ENCODE peak calls at places on chromosomes 3 and 15, in four cellular contexts. One of them, this sample, is unnamed.
A peak's percentile ranks its signal among the peaks of the same experiment; 100 is the strongest.

GRCh38 chr3:42222942-42223693 is 42.9 kb downstream of the CCK start:
- DNase-seq in GM12878: no peak
- DNase-seq in K562: no peak
- DNase-seq in HepG2: no peak
- DNase-seq in this sample: no peak

GRCh38 chr3:128179474-128179819 is 26.2 kb downstream of the EEFSEC start:
- DNase-seq in HepG2: no peak
- DNase-seq in GM12878: no peak
- DNase-seq in K562: no peak
- DNase-seq in this sample: no peak

GRCh38 chr3:36991923-36992805 is 767 bp downstream of the EPM2AIP1 start:
- DNase-seq in GM12878: no peak
- DNase-seq in K562: no peak
- DNase-seq in HepG2: peak; percentile 46
- DNase-seq in this sample: peak; percentile 8

GRCh38 chr3:145849115-145849514 is 311.9 kb downstream of the PLOD2 start:
- DNase-seq in HepG2: no peak
- DNase-seq in GM12878: no peak
- DNase-seq in K562: no peak
- DNase-seq in this sample: no peak

GRCh38 chr3:11826628-11827265 is 19.9 kb downstream of the TAMM41 start:
- DNase-seq in K562: no peak
- DNase-seq in GM12878: no peak
- DNase-seq in HepG2: no peak
- DNase-seq in this sample: no peak

GRCh38 chr15:43383070-43383469 is 12.2 kb downstream of the TUBGCP4 start:
- DNase-seq in GM12878: no peak
- DNase-seq in K562: no peak
- DNase-seq in HepG2: no peak
- DNase-seq in this sample: no peak

GRCh38 chr15:68700395-68701123 is 120.1 kb downstream of the ANP32A start:
- DNase-seq in K562: no peak
- DNase-seq in GM12878: no peak
- DNase-seq in HepG2: no peak
- DNase-seq in this sample: no peak

GRCh38 chr3:179432021-179432420 is 19.2 kb downstream of the GNB4 start:
- DNase-seq in K562: no peak
- DNase-seq in GM12878: peak; percentile 40
- DNase-seq in HepG2: no peak
- DNase-seq in this sample: no peak

GRCh38 chr3:60017631-60018030 is 967.8 kb upstream of the CFAP20DC start:
- DNase-seq in GM12878: peak; percentile 45
- DNase-seq in K562: no peak
- DNase-seq in HepG2: no peak
- DNase-seq in this sample: no peak

GRCh38 chr15:66481107-66481856 is 16.3 kb downstream of the SNAPC5 start:
- DNase-seq in GM12878: no peak
- DNase-seq in HepG2: no peak
- DNase-seq in K562: peak; percentile 55
- DNase-seq in this sample: no peak

GRCh38 chr3:17901893-17902292 is 159.5 kb upstream of the TBC1D5 start:
- DNase-seq in GM12878: no peak
- DNase-seq in K562: no peak
- DNase-seq in HepG2: no peak
- DNase-seq in this sample: no peak

GRCh38 chr3:73508330-73508954 is 116.3 kb downstream of the PDZRN3 start:
- DNase-seq in GM12878: no peak
- DNase-seq in K562: peak; percentile 41
- DNase-seq in HepG2: peak; percentile 44
- DNase-seq in this sample: peak; percentile 30

GRCh38 chr3:100871307-100871706 is 121.9 kb downstream of the ABI3BP start:
- DNase-seq in HepG2: no peak
- DNase-seq in K562: no peak
- DNase-seq in GM12878: no peak
- DNase-seq in this sample: no peak

GRCh38 chr15:90660195-90660995 is 56.8 kb upstream of the BLM start:
- DNase-seq in GM12878: peak; percentile 86
- DNase-seq in K562: peak; percentile 76
- DNase-seq in HepG2: no peak
- DNase-seq in this sample: peak; percentile 64

GRCh38 chr3:184050217-184050847 is 2.5 kb upstream of the HTR3C start:
- DNase-seq in HepG2: no peak
- DNase-seq in K562: no peak
- DNase-seq in GM12878: no peak
- DNase-seq in this sample: no peak

GRCh38 chr3:11459147-11459837 is 184.4 kb downstream of the VGLL4 start:
- DNase-seq in HepG2: no peak
- DNase-seq in K562: no peak
- DNase-seq in GM12878: no peak
- DNase-seq in this sample: no peak

GRCh38 chr3:64552160-64552559 is 135.6 kb downstream of the ADAMTS9 start:
- DNase-seq in HepG2: peak; percentile 16
- DNase-seq in GM12878: no peak
- DNase-seq in K562: no peak
- DNase-seq in this sample: no peak

GRCh38 chr15:65392368-65392767 is 14.6 kb upstream of the IGDCC3 start:
- DNase-seq in HepG2: no peak
- DNase-seq in K562: no peak
- DNase-seq in GM12878: no peak
- DNase-seq in this sample: no peak

GRCh38 chr15:58566029-58566428 is 134.2 kb downstream of the LIPC start:
- DNase-seq in HepG2: no peak
- DNase-seq in GM12878: no peak
- DNase-seq in K562: no peak
- DNase-seq in this sample: no peak

GRCh38 chr15:25333049-25333448 is 105.8 kb downstream of the UBE3A start:
- DNase-seq in HepG2: no peak
- DNase-seq in K562: no peak
- DNase-seq in GM12878: no peak
- DNase-seq in this sample: no peak

GRCh38 chr3:134709563-134710312 is 58.9 kb upstream of the KY start:
- DNase-seq in K562: no peak
- DNase-seq in GM12878: no peak
- DNase-seq in HepG2: no peak
- DNase-seq in this sample: no peak

GRCh38 chr3:171813897-171814460 is 3.7 kb upstream of the PLD1 start:
- DNase-seq in GM12878: peak; percentile 83
- DNase-seq in K562: no peak
- DNase-seq in HepG2: no peak
- DNase-seq in this sample: no peak

GRCh38 chr3:20096135-20096685 is 56.0 kb downstream of the KAT2B start:
- DNase-seq in HepG2: no peak
- DNase-seq in GM12878: no peak
- DNase-seq in K562: no peak
- DNase-seq in this sample: no peak

GRCh38 chr15:56767315-56767714 is 34.0 kb upstream of the ZNF280D start:
- DNase-seq in HepG2: no peak
- DNase-seq in GM12878: no peak
- DNase-seq in K562: no peak
- DNase-seq in this sample: no peak

GRCh38 chr15:77944002-77944867 is 133.3 kb downstream of the TBC1D2B start:
- DNase-seq in GM12878: no peak
- DNase-seq in HepG2: peak; percentile 88
- DNase-seq in K562: peak; percentile 36
- DNase-seq in this sample: no peak

GRCh38 chr3:105614288-105615030 is 247.8 kb downstream of the ALCAM start:
- DNase-seq in GM12878: no peak
- DNase-seq in HepG2: no peak
- DNase-seq in K562: peak; percentile 41
- DNase-seq in this sample: no peak

GRCh38 chr3:9883676-9884554 is 3.9 kb upstream of the CIDEC start:
- DNase-seq in K562: no peak
- DNase-seq in GM12878: no peak
- DNase-seq in HepG2: no peak
- DNase-seq in this sample: peak; percentile 66

GRCh38 chr3:45092132-45093031 is 53.8 kb downstream of the CDCP1 start:
- DNase-seq in HepG2: no peak
- DNase-seq in K562: peak; percentile 63
- DNase-seq in GM12878: no peak
- DNase-seq in this sample: peak; percentile 72

GRCh38 chr15:53976844-53977392 is 1.3 kb upstream of the UNC13C start:
- DNase-seq in GM12878: no peak
- DNase-seq in HepG2: peak; percentile 5
- DNase-seq in K562: no peak
- DNase-seq in this sample: no peak

GRCh38 chr3:50655009-50655830 is 19.5 kb upstream of the DOCK3 start:
- DNase-seq in K562: no peak
- DNase-seq in GM12878: no peak
- DNase-seq in HepG2: no peak
- DNase-seq in this sample: no peak

GRCh38 chr3:116141724-116142123 is 303.6 kb downstream of the LSAMP start:
- DNase-seq in HepG2: no peak
- DNase-seq in K562: no peak
- DNase-seq in GM12878: no peak
- DNase-seq in this sample: no peak

GRCh38 chr3:118688396-118688884 is 346.2 kb downstream of the IGSF11 start:
- DNase-seq in GM12878: no peak
- DNase-seq in K562: no peak
- DNase-seq in HepG2: no peak
- DNase-seq in this sample: no peak
- TF ChIP-seq HDAC2 in GM12878: no peak
- TF ChIP-seq HDAC2 in K562: no peak
- TF ChIP-seq HDAC2 in HepG2: no peak
- TF ChIP-seq HDAC2 in this sample: no peak

GRCh38 chr15:82056900-82057825 is 11.3 kb upstream of the MEX3B start:
- DNase-seq in GM12878: no peak
- DNase-seq in HepG2: no peak
- DNase-seq in K562: no peak
- DNase-seq in this sample: no peak
- TF ChIP-seq SMC3 in GM12878: no peak
- TF ChIP-seq SMC3 in HepG2: no peak
- TF ChIP-seq SMC3 in K562: no peak
- TF ChIP-seq SMC3 in this sample: no peak

GRCh38 chr3:169695051-169695450 is 31.5 kb upstream of the MECOM start:
- DNase-seq in K562: no peak
- DNase-seq in GM12878: no peak
- DNase-seq in HepG2: no peak
- DNase-seq in this sample: no peak

GRCh38 chr3:169701457-169701856 is 37.9 kb upstream of the MECOM start:
- DNase-seq in GM12878: no peak
- DNase-seq in K562: no peak
- DNase-seq in HepG2: no peak
- DNase-seq in this sample: no peak

GRCh38 chr3:169699070-169699469 is 35.6 kb upstream of the MECOM start:
- DNase-seq in GM12878: no peak
- DNase-seq in HepG2: no peak
- DNase-seq in K562: no peak
- DNase-seq in this sample: no peak

GRCh38 chr3:169700195-169700594 is 36.7 kb upstream of the MECOM start:
- DNase-seq in HepG2: no peak
- DNase-seq in GM12878: no peak
- DNase-seq in K562: no peak
- DNase-seq in this sample: no peak

GRCh38 chr3:169699536-169700050 is 36.1 kb upstream of the MECOM start:
- DNase-seq in HepG2: peak; percentile 3
- DNase-seq in GM12878: no peak
- DNase-seq in K562: no peak
- DNase-seq in this sample: no peak
- TF ChIP-seq HDAC2 in HepG2: no peak
- TF ChIP-seq HDAC2 in GM12878: no peak
- TF ChIP-seq HDAC2 in K562: no peak
- TF ChIP-seq HDAC2 in this sample: no peak

DNA sequence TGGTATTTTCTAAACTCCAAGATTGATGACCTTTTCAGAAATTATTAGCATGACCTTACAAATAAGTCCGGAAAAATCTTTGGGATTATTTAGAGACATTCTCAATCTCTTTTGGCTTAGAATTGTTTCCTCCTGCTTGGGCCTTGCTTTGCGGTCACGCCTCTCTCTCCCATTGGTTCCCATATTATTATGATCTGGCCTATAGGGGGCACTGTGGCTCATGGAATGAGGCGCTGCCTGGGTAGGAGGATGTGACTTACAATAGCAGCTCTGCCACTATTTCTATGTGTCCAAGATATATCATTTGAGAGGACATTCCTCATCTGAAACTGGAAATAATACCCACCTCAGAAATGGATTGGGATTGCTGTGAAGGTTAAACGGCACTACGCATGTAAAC is 464.9 kb downstream of the MFSD1 start:
- DNase-seq in K562: peak; percentile 69
- DNase-seq in HepG2: peak; percentile 23
- DNase-seq in GM12878: no peak
- DNase-seq in this sample: peak; percentile 61
- TF ChIP-seq SMC3 in K562: no peak
- TF ChIP-seq SMC3 in HepG2: no peak
- TF ChIP-seq SMC3 in GM12878: no peak
- TF ChIP-seq SMC3 in this sample: peak; percentile 7

GRCh38 chr3:14431556-14431927 is 29.1 kb downstream of the SLC6A6 start:
- DNase-seq in K562: peak; percentile 48
- DNase-seq in GM12878: no peak
- DNase-seq in HepG2: no peak
- DNase-seq in this sample: no peak

GRCh38 chr3:14429237-14429636 is 26.8 kb downstream of the SLC6A6 start:
- DNase-seq in HepG2: no peak
- DNase-seq in GM12878: no peak
- DNase-seq in K562: no peak
- DNase-seq in this sample: no peak

GRCh38 chr3:14430706-14431470 is 28.5 kb downstream of the SLC6A6 start:
- DNase-seq in K562: no peak
- DNase-seq in HepG2: no peak
- DNase-seq in GM12878: no peak
- DNase-seq in this sample: no peak

GRCh38 chr3:14428087-14429067 is 26.0 kb downstream of the SLC6A6 start:
- DNase-seq in K562: no peak
- DNase-seq in HepG2: no peak
- DNase-seq in GM12878: no peak
- DNase-seq in this sample: no peak

GRCh38 chr3:14429689-14430452 is 27.5 kb downstream of the SLC6A6 start:
- DNase-seq in GM12878: no peak
- DNase-seq in K562: peak; percentile 45
- DNase-seq in HepG2: no peak
- DNase-seq in this sample: no peak
- TF ChIP-seq HDAC2 in GM12878: no peak
- TF ChIP-seq HDAC2 in K562: peak; percentile 11
- TF ChIP-seq HDAC2 in HepG2: no peak
- TF ChIP-seq HDAC2 in this sample: no peak

DNA sequence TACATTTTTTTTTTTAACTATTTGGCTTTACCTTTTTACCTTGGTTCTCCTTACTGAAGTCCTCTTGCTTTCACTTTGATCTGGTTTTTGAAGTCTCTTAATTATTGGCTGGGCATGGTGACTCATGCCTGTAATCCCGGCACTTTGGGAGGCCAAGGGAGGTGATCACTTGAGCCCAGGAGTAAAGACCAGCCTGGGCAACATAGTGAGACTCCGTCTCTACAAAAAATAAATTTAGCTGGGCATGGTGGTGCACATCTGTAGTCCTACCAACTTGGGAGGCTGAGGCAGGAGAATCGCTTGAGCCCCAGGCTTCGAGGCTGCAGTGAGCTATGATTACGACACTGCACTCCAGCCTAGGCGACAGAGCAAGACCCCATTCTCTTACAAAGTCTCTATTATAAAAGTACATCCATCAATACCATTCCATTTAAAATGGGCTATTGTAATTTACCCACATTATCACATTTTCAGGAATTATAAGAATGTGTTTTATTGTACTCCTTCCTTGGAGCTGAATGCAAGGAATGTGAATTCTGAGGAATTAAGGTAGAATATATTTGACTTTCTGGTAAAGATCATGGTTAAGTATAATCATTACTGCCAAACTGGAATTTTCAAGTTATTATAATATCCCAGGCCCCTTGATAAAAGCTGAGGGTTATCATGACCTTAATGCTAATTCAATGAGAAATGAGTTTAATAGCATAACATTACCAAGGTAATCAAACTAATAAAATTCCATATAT is 49.0 kb downstream of the MSL2 start:
- DNase-seq in HepG2: peak; percentile 18
- DNase-seq in K562: no peak
- DNase-seq in GM12878: no peak
- DNase-seq in this sample: no peak
- TF ChIP-seq SMC3 in HepG2: no peak
- TF ChIP-seq SMC3 in K562: no peak
- TF ChIP-seq SMC3 in GM12878: no peak
- TF ChIP-seq SMC3 in this sample: no peak